ENCODE peak calls at places on chromosomes 16 and 17, in ten cellular contexts. B is kidney tubule cell, Z is KG1, M is neuronal stem cell, N is NCI-H1417, J is HFF-Myc, F is brain microvascular endothelial cell, W is aorta, I is EL, T is AG09319. U is an unnamed sample.

GRCh38 chr16:68923116-68923515 is 79.8 kb downstream of the TANGO6 start:
- DNase-seq in B (no peak), Z (no peak), M (no peak), N (no peak), J (no peak), F (no peak), W (no peak), I (no peak), T (no peak), U (no peak)

GRCh38 chr16:51710930-51711563 is 560.0 kb upstream of the SALL1 start:
- DNase-seq in B (no peak), Z (no peak), M (no peak), N (no peak), J (no peak), F (no peak), W (no peak), I (no peak), T (no peak), U (no peak)

GRCh38 chr16:52470601-52471000 is 76.3 kb downstream of the TOX3 start:
- DNase-seq in B (no peak), Z (no peak), M (no peak), N (peak; percentile 68), J (no peak), F (no peak), W (no peak), I (no peak), T (no peak), U (no peak)

GRCh38 chr16:17173134-17173729 is 297.5 kb downstream of the XYLT1 start:
- DNase-seq in B (no peak), Z (peak; percentile 35), M (no peak), N (no peak), J (no peak), F (no peak), W (peak; percentile 80), I (peak; percentile 34), T (peak; percentile 22), U (no peak)

GRCh38 chr17:76074390-76075363 is at the start of gene GALR2:
- DNase-seq in B (no peak), Z (no peak), M (no peak), N (no peak), J (no peak), F (no peak), W (no peak), I (no peak), T (no peak), U (no peak)

GRCh38 chr16:31505483-31505882 is 2.7 kb downstream of the RUSF1 start:
- DNase-seq in B (no peak), Z (no peak), M (no peak), N (no peak), J (no peak), F (no peak), W (no peak), I (no peak), T (no peak), U (no peak)

GRCh38 chr17:36920032-36921000 is 17.0 kb upstream of the LHX1 start:
- DNase-seq in B (peak; percentile 93), Z (no peak), M (no peak), N (no peak), J (no peak), F (no peak), W (no peak), I (no peak), T (no peak), U (no peak)

GRCh38 chr16:14957576-14958322 is 17.1 kb upstream of the PDXDC1 start:
- DNase-seq in B (no peak), Z (no peak), M (no peak), N (no peak), J (no peak), F (no peak), W (no peak), I (no peak), T (no peak), U (no peak)

GRCh38 chr16:47731252-47731651 is 270.1 kb downstream of the PHKB start:
- DNase-seq in B (peak; percentile 40), Z (no peak), M (no peak), N (no peak), J (no peak), F (peak; percentile 90), W (no peak), I (peak; percentile 83), T (peak; percentile 23), U (no peak)

GRCh38 chr17:76805319-76805718 is 62.9 kb upstream of the MGAT5B start:
- DNase-seq in B (peak; percentile 29), Z (no peak), M (no peak), N (no peak), J (no peak), F (peak; percentile 16), W (no peak), I (peak; percentile 59), T (peak; percentile 25), U (no peak)

GRCh38 chr17:28426081-28426519 is 20.1 kb upstream of the SLC46A1 start:
- DNase-seq in B (no peak), Z (no peak), M (no peak), N (peak; percentile 6), J (no peak), F (no peak), W (no peak), I (no peak), T (no peak), U (peak; percentile 47)

GRCh38 chr16:21599994-21600773 is 807 bp downstream of the METTL9 start:
- DNase-seq in B (peak; percentile 50), Z (peak; percentile 71), M (no peak), N (no peak), J (no peak), F (no peak), W (no peak), I (peak; percentile 42), T (no peak), U (peak; percentile 39)

GRCh38 chr17:77863814-77864161 is 94.7 kb upstream of the TNRC6C start:
- DNase-seq in B (no peak), Z (no peak), M (no peak), N (peak; percentile 75), J (no peak), F (peak; percentile 14), W (peak; percentile 73), I (no peak), T (no peak), U (no peak)

GRCh38 chr17:79950711-79951110 is 85.0 kb downstream of the TBC1D16 start:
- DNase-seq in B (no peak), Z (no peak), M (peak; percentile 61), N (no peak), J (no peak), F (no peak), W (peak; percentile 26), I (no peak), T (no peak), U (peak; percentile 64)

GRCh38 chr17:7558544-7559306 is at the start of gene TNFSF13:
- DNase-seq in B (peak; percentile 41), Z (no peak), M (no peak), N (no peak), J (no peak), F (no peak), W (peak; percentile 81), I (no peak), T (no peak), U (no peak)

GRCh38 chr17:63132509-63132911 is 166.5 kb downstream of the TANC2 start:
- DNase-seq in B (no peak), Z (no peak), M (no peak), N (no peak), J (no peak), F (no peak), W (no peak), I (no peak), T (no peak), U (no peak)

GRCh38 chr17:21288581-21289017 is 4.1 kb downstream of the MAP2K3 start:
- DNase-seq in B (peak; percentile 66), Z (no peak), M (no peak), N (no peak), J (no peak), F (no peak), W (no peak), I (peak; percentile 29), T (no peak), U (no peak)

GRCh38 chr17:19005442-19005773 is 844 bp upstream of the FAM83G start:
- DNase-seq in B (no peak), Z (no peak), M (no peak), N (no peak), J (no peak), F (no peak), W (no peak), I (no peak), T (no peak), U (no peak)

GRCh38 chr17:67995568-67996191 is 589 bp downstream of the C17orf58 start:
- DNase-seq in B (no peak), Z (no peak), M (peak; percentile 23), N (no peak), J (no peak), F (no peak), W (no peak), I (peak; percentile 28), T (no peak), U (peak; percentile 26)

GRCh38 chr16:50399411-50399810 is 30.6 kb upstream of the BRD7 start:
- DNase-seq in B (no peak), Z (no peak), M (no peak), N (no peak), J (no peak), F (no peak), W (no peak), I (no peak), T (no peak), U (no peak)

GRCh38 chr16:87365021-87365713 is 18.4 kb downstream of the FBXO31 start:
- DNase-seq in B (no peak), Z (no peak), M (no peak), N (no peak), J (no peak), F (no peak), W (no peak), I (no peak), T (no peak), U (no peak)

GRCh38 chr17:17153071-17153470 is 53.1 kb downstream of the PLD6 start:
- DNase-seq in B (no peak), Z (no peak), M (no peak), N (no peak), J (no peak), F (no peak), W (no peak), I (no peak), T (no peak), U (no peak)

GRCh38 chr16:88700636-88701482 is 5.3 kb downstream of the RNF166 start:
- DNase-seq in B (peak; percentile 41), Z (peak; percentile 93), M (no peak), N (no peak), J (peak; percentile 47), F (peak; percentile 94), W (peak; percentile 97), I (peak; percentile 80), T (no peak), U (peak; percentile 79)

GRCh38 chr16:88920618-88921602 is 54.5 kb upstream of the PABPN1L start:
- DNase-seq in B (peak; percentile 46), Z (peak; percentile 32), M (no peak), N (no peak), J (peak; percentile 84), F (no peak), W (peak; percentile 83), I (peak; percentile 54), T (peak; percentile 66), U (peak; percentile 91)

GRCh38 chr16:64269756-64270155 is 852.1 kb downstream of the CDH11 start:
- DNase-seq in B (no peak), Z (no peak), M (no peak), N (no peak), J (no peak), F (no peak), W (no peak), I (no peak), T (no peak), U (no peak)

GRCh38 chr17:76132574-76133338 is 8.3 kb downstream of the FOXJ1 start:
- DNase-seq in B (peak; percentile 65), Z (no peak), M (no peak), N (peak; percentile 20), J (no peak), F (no peak), W (no peak), I (no peak), T (no peak), U (no peak)

GRCh38 chr16:7597677-7598076 is 265.0 kb downstream of the RBFOX1 start:
- DNase-seq in B (peak; percentile 59), Z (no peak), M (no peak), N (no peak), J (no peak), F (no peak), W (no peak), I (no peak), T (no peak), U (no peak)